ENCODE peak calls at places on chromosomes 3 and 15, in six cellular contexts. A is tibial nerve; C is RPMI8226; M is activated CD8-positive, alpha-beta memory T cell treated with anti-CD3 and anti-CD28 coated beads for 1 hour; S is NCI-H748 treated with DMSO at 0.1 percent for 48 hours; Y is activated gamma-delta T cell treated with anti-CD3 and anti-CD28 coated beads, Interleukin-2, amount 50 U/mL, for 16 hours. T is an unnamed sample.

GRCh38 chr3:113626513-113627371 is 69.7 kb downstream of the USF3 start:
- DNase-seq in C (peak), S (no peak), M (no peak), A (peak), Y (no peak), T (no peak)

GRCh38 chr15:70504305-70504951 is 258.9 kb downstream of the UACA start:
- DNase-seq in S (no peak), Y (no peak), A (peak), C (peak), M (no peak), T (no peak)

GRCh38 chr3:4581452-4581851 is 88.3 kb downstream of the ITPR1 start:
- DNase-seq in Y (no peak), A (no peak), C (no peak), S (no peak), M (no peak), T (no peak)

GRCh38 chr3:99877180-99877579 is 59.5 kb downstream of the CMSS1 start:
- DNase-seq in A (no peak), M (no peak), Y (no peak), C (no peak), S (no peak), T (no peak)

GRCh38 chr3:133691410-133692107 is 29.8 kb upstream of the TOPBP1 start:
- DNase-seq in S (no peak), M (no peak), Y (no peak), A (no peak), C (no peak), T (no peak)

GRCh38 chr3:112744825-112745566 is 101.7 kb downstream of the CD200R1L start:
- DNase-seq in C (peak), M (no peak), Y (no peak), A (no peak), S (no peak), T (no peak)

GRCh38 chr3:170323371-170323770 is 34.1 kb upstream of the SKIL start:
- DNase-seq in M (no peak), Y (no peak), C (no peak), S (no peak), A (no peak), T (no peak)

GRCh38 chr3:112056451-112056929 is 22.0 kb downstream of the TMPRSS7 start:
- DNase-seq in A (no peak), C (no peak), Y (no peak), M (no peak), S (no peak), T (no peak)

GRCh38 chr3:28916713-28917499 is 364.0 kb upstream of the RBMS3 start:
- DNase-seq in Y (no peak), C (peak), M (no peak), A (peak), S (peak), T (no peak)

GRCh38 chr3:114527036-114527644 is 233.3 kb downstream of the TIGIT start:
- DNase-seq in S (no peak), Y (no peak), M (no peak), A (no peak), C (no peak), T (no peak)

GRCh38 chr15:62938825-62939224 is 103.7 kb upstream of the TPM1 start:
- DNase-seq in S (no peak), C (no peak), A (no peak), M (no peak), Y (no peak), T (no peak)

GRCh38 chr15:66876423-66876730 is 174.3 kb downstream of the SMAD6 start:
- DNase-seq in Y (no peak), S (no peak), M (no peak), C (no peak), A (no peak), T (no peak)

GRCh38 chr3:113495035-113495434 is 19.9 kb downstream of the SPICE1 start:
- DNase-seq in M (no peak), A (peak), S (no peak), Y (no peak), C (peak), T (no peak)

GRCh38 chr3:134104031-134104430 is 74.3 kb upstream of the SLCO2A1 start:
- DNase-seq in A (no peak), Y (no peak), M (no peak), C (no peak), S (no peak), T (no peak)

GRCh38 chr15:63915888-63916731 is 82.4 kb upstream of the HERC1 start:
- DNase-seq in M (no peak), Y (no peak), S (no peak), A (no peak), C (peak), T (no peak)

T was measured in cortex of kidney.